ENCODE peak calls at places on chromosome 14, in five cellular contexts. L, G, W, S and Z are unnamed samples.
A peak's percentile ranks its signal among the peaks of the same experiment; 100 is the strongest.

GRCh38 chr14:58749066-58749669 is 111.4 kb downstream of the DACT1 start:
- DNase-seq in L (peak; percentile 25), G (peak; percentile 91), W (peak; percentile 39), S (peak; percentile 2), Z (no peak)

GRCh38 chr14:79842270-79842669 is 369.0 kb downstream of the DIO2 start:
- DNase-seq in L (peak; percentile 36), G (peak; percentile 6), W (no peak), S (no peak), Z (no peak)

GRCh38 chr14:50045039-50045711 is 71.2 kb downstream of the VCPKMT start:
- DNase-seq in L (peak; percentile 78), G (peak; percentile 93), W (no peak), S (no peak), Z (no peak)

GRCh38 chr14:64878775-64879634 is 702 bp downstream of the SPTB start:
- DNase-seq in L (peak; percentile 12), G (no peak), W (no peak), S (no peak), Z (peak; percentile 7)

GRCh38 chr14:51041117-51041531 is 53.8 kb downstream of the TRIM9 start:
- DNase-seq in L (no peak), G (no peak), W (no peak), S (no peak), Z (peak; percentile 17)

GRCh38 chr14:50773632-50774541 is 57.1 kb downstream of the NIN start:
- DNase-seq in L (peak; percentile 56), G (peak; percentile 60), W (no peak), S (peak; percentile 21), Z (peak; percentile 79)

GRCh38 chr14:37583358-37584210 is 11.5 kb downstream of the FOXA1 start:
- DNase-seq in L (peak; percentile 79), G (no peak), W (no peak), S (no peak), Z (peak; percentile 73)

GRCh38 chr14:96746101-96746500 is 51.1 kb upstream of the VRK1 start:
- DNase-seq in L (no peak), G (no peak), W (no peak), S (no peak), Z (no peak)

GRCh38 chr14:31261859-31262739 is 54.5 kb upstream of the HECTD1 start:
- DNase-seq in L (peak; percentile 29), G (peak; percentile 59), W (peak; percentile 86), S (peak; percentile 88), Z (peak; percentile 70)

GRCh38 chr14:100734031-100734990 is 7.6 kb downstream of the DLK1 start:
- DNase-seq in L (no peak), G (no peak), W (no peak), S (no peak), Z (no peak)

GRCh38 chr14:86243158-86243557 is 713.2 kb downstream of the FLRT2 start:
- DNase-seq in L (no peak), G (no peak), W (no peak), S (peak; percentile 59), Z (no peak)

GRCh38 chr14:105952222-105952621 is 425.8 kb downstream of the TMEM121 start:
- DNase-seq in L (no peak), G (no peak), W (no peak), S (no peak), Z (no peak)

GRCh38 chr14:68160269-68160668 is 340.7 kb downstream of the RAD51B start:
- DNase-seq in L (no peak), G (no peak), W (no peak), S (no peak), Z (peak; percentile 44)

GRCh38 chr14:93171366-93171765 is 13.3 kb downstream of the MOAP1 start:
- DNase-seq in L (no peak), G (no peak), W (no peak), S (no peak), Z (no peak)

GRCh38 chr14:77457115-77457521 is 283 bp downstream of the VIPAS39 start:
- DNase-seq in L (no peak), G (no peak), W (no peak), S (no peak), Z (no peak)

GRCh38 chr14:40601063-40601462 is 1005.6 kb upstream of the LRFN5 start:
- DNase-seq in L (no peak), G (no peak), W (no peak), S (no peak), Z (no peak)

GRCh38 chr14:33811731-33812130 is 139.1 kb downstream of the EGLN3 start:
- DNase-seq in L (no peak), G (no peak), W (no peak), S (no peak), Z (no peak)

GRCh38 chr14:82667006-82667405 is 1133.4 kb upstream of the SEL1L start:
- DNase-seq in L (no peak), G (peak; percentile 3), W (no peak), S (no peak), Z (no peak)

GRCh38 chr14:61388976-61389576 is 67.7 kb downstream of the PRKCH start:
- DNase-seq in L (peak; percentile 15), G (peak; percentile 3), W (no peak), S (no peak), Z (no peak)

GRCh38 chr14:22555573-22556011 is 33.4 kb downstream of the DAD1 start:
- DNase-seq in L (no peak), G (no peak), W (no peak), S (no peak), Z (no peak)

GRCh38 chr14:89589400-89590128 is 172.5 kb upstream of the FOXN3 start:
- DNase-seq in L (no peak), G (no peak), W (peak; percentile 63), S (no peak), Z (no peak)